ENCODE peak calls at places on chromosomes 4 and X, in six cellular contexts. S, T, I, E, Z and C are unnamed samples.

GRCh38 chr4:169282429-169283113 is 11.8 kb upstream of the SH3RF1 start:
- DNase-seq in T (no peak), Z (no peak), S (no peak), I (no peak), E (no peak), C (no peak)

GRCh38 chrX:68634649-68635227 is 12.7 kb upstream of the STARD8 start:
- DNase-seq in Z (no peak), I (no peak), T (no peak), S (no peak), E (no peak), C (no peak)

GRCh38 chr4:120895554-120895953 is 27.0 kb downstream of the PRDM5 start:
- DNase-seq in T (no peak), I (no peak), S (no peak), Z (no peak), E (no peak), C (no peak)

GRCh38 chr4:48343531-48343930 is 2.2 kb downstream of the SLAIN2 start:
- DNase-seq in T (no peak), E (no peak), I (no peak), S (no peak), Z (no peak), C (no peak)

GRCh38 chr4:11741190-11741652 is 312.5 kb upstream of the HS3ST1 start:
- DNase-seq in I (no peak), T (no peak), E (no peak), S (no peak), Z (no peak), C (no peak)

GRCh38 chrX:152641256-152641875 is 3.7 kb downstream of the GABRQ start:
- DNase-seq in I (no peak), E (no peak), S (no peak), T (no peak), Z (no peak), C (no peak)

GRCh38 chr4:6474705-6475457 is 2.5 kb upstream of the PPP2R2C start:
- DNase-seq in I (no peak), Z (no peak), S (no peak), E (no peak), T (no peak), C (no peak)

GRCh38 chr4:142377345-142378091 is 468.6 kb downstream of the INPP4B start:
- DNase-seq in Z (no peak), T (no peak), I (no peak), S (no peak), E (no peak), C (no peak)

GRCh38 chrX:18406531-18407266 is 18.7 kb upstream of the CDKL5 start:
- DNase-seq in Z (no peak), T (no peak), E (no peak), S (no peak), I (no peak), C (no peak)
- TF ChIP-seq TAF1 in Z (no peak), T (no peak), E (no peak), S (no peak), I (no peak), C (no peak)

GRCh38 chr4:3880595-3881120 is 114.5 kb downstream of the ADRA2C start:
- DNase-seq in Z (peak; percentile 56), E (peak; percentile 60), S (no peak), I (peak; percentile 74), T (peak; percentile 71), C (peak; percentile 66)
- TF ChIP-seq POLR2AphosphoS5 in Z (no peak), E (no peak), S (no peak), I (no peak), T (no peak), C (no peak)

DNA sequence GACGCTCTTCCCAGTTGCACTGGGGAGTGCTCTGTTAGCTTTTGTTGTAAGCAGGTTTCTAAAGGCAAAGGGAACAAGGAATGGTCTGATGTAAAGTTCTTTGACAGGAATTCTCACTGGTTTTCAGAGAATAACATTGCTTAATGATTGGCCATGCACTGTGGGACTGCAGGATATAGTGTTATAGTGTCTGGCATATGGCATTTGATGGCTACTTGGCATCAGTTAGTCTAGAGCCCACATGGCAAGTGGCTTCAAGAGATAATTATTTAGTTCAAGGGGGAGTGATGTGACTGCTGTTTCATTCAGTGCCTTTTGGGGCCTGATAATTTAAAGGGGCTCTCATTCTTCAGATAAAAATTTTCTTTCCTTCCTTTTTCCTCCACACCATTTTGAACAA is 30.7 kb upstream of the PGM2 start:
- DNase-seq in I (no peak), T (no peak), E (no peak), Z (no peak), S (no peak), C (no peak)
- TF ChIP-seq POLR2A in I (no peak), T (no peak), E (no peak), Z (no peak), S (no peak), C (no peak)

DNA sequence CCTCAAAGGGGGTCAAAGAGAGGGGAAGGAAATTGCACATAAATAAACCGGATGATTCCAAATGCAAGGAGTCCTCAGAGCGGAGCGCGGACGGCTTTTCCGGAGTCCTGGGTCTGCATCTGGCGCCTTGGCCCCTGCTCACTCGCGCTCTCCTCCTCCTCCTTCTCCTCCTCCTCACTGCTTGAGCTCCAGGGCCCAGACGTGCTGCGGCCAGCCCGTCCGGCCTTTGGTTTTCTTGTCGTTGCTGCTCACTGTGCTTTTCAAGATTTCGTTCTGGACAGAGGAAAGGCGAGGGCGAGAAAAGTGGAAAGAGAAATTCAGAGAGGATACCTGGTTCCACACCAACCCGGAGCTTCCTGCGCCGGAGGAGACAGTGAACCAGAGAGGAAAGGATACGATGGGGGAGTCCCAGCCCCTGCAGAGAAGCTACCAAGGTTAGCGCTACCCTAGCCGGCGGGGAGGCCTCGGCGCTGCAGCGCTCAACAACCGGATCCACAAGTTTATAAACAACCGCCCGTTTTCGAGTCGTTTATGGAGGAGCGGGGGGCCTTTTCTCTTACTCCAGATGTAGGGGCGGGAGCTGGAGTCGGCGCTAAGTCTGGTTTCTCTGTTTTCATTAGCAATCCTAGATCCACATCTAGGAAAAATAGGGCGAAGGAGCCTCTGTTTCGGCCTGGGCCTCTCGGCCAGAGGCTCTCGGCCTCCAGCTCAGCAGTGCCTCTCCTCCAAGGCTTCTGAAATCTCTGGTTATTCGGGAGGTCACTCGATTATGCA is 2.7 kb downstream of the HAND2 start:
- DNase-seq in S (no peak), E (no peak), I (no peak), T (no peak), Z (no peak), C (no peak)
- TF ChIP-seq TAF1 in S (no peak), E (no peak), I (no peak), T (no peak), Z (no peak), C (no peak)

DNA sequence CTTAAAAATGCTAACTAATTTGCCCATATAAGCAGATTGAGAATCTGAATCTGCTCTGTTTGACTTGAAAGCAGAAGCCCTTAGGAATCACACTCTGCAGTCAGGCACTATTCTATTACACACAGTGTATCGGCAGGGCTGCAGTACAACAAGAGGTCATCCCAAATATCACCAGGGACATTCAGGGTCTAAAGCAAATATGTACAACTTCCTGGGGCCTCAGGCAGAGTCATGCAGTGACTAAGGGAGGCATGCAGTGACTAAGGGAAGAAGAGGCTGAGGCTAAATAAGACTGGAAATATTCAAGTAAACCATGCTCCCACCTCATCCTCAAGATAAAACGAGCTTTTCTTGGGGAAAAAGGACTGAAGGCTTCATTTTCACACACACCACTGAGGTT is 20.9 kb downstream of the MAPK10 start:
- DNase-seq in I (no peak), Z (no peak), S (no peak), T (no peak), E (peak; percentile 2), C (no peak)
- TF ChIP-seq POLR2AphosphoS5 in I (no peak), Z (no peak), S (no peak), T (no peak), E (no peak), C (no peak)

GRCh38 chr4:102036016-102036415 is 245.5 kb downstream of the BANK1 start:
- DNase-seq in I (no peak), T (no peak), E (no peak), Z (no peak), S (no peak), C (no peak)

GRCh38 chr4:102037566-102037965 is 247.0 kb downstream of the BANK1 start:
- DNase-seq in E (no peak), S (no peak), Z (no peak), I (no peak), T (no peak), C (no peak)

GRCh38 chr4:102036619-102037376 is 246.3 kb downstream of the BANK1 start:
- DNase-seq in Z (no peak), I (no peak), E (no peak), S (no peak), T (no peak), C (no peak)
- TF ChIP-seq POLR2A in Z (no peak), I (no peak), E (no peak), S (no peak), T (no peak), C (no peak)

GRCh38 chrX:8067754-8068469 is 103.2 kb downstream of the VCX2 start:
- DNase-seq in I (no peak), S (no peak), T (no peak), E (no peak), Z (no peak), C (no peak)
- TF ChIP-seq TAF1 in I (no peak), S (no peak), T (no peak), E (no peak), Z (no peak), C (no peak)

DNA sequence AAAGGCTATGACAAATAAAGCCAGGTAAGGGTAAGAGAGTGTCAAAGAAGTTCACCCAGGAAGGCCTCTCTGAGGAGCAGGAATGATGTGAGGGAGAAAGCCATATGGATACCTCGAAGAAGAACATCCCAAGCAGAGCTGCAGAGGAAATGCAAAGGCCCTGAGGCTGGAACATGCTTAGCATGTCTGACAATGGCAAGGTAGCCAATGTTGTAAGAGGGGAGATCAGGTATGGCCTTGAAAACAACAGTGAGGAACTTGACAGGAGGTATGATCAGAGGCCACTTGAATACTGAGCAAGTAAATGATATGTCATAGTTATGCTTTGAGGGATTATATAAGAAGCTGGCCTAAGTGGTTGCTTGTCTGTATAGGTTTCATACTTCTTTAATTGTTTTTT is 3.8 kb downstream of the SCFD2 start:
- DNase-seq in I (no peak), Z (no peak), T (no peak), E (no peak), S (no peak), C (no peak)
- TF ChIP-seq POLR2AphosphoS5 in I (no peak), Z (no peak), T (no peak), E (no peak), S (no peak), C (no peak)

GRCh38 chrX:96688789-96689188 is 4.1 kb downstream of the DIAPH2 start:
- DNase-seq in T (no peak), E (no peak), Z (no peak), I (no peak), S (no peak), C (no peak)

GRCh38 chrX:96684339-96685204 is at the start of gene DIAPH2:
- DNase-seq in Z (peak; percentile 78), S (peak; percentile 34), I (peak; percentile 25), T (no peak), E (peak; percentile 38), C (peak; percentile 18)

GRCh38 chrX:96682516-96682915 is 2.1 kb upstream of the DIAPH2 start:
- DNase-seq in Z (no peak), I (no peak), S (no peak), E (no peak), T (no peak), C (no peak)

GRCh38 chrX:96683997-96684338 is 674 bp upstream of the DIAPH2 start:
- DNase-seq in S (no peak), E (no peak), Z (peak; percentile 0), T (no peak), I (no peak), C (no peak)

GRCh38 chrX:96685205-96686099 is 810 bp downstream of the DIAPH2 start:
- DNase-seq in Z (peak; percentile 7), E (no peak), T (no peak), S (no peak), I (no peak), C (peak; percentile 1)
- TF ChIP-seq POLR2A in Z (peak; percentile 20), E (no peak), T (no peak), S (no peak), I (no peak), C (no peak)